ENCODE peak calls at places on chromosomes 12 and 14, in ten cellular contexts. F, W, R, S, Z, C, O, A, T and U are unnamed samples.

GRCh38 chr12:104951759-104952509 is 6.2 kb downstream of the SLC41A2 start:
- DNase-seq in F (no peak), W (no peak), R (peak; percentile 60), S (no peak), Z (no peak), C (no peak), O (no peak), A (no peak), T (no peak), U (no peak)

GRCh38 chr14:102659797-102660196 is 67.3 kb downstream of the RCOR1 start:
- DNase-seq in F (no peak), W (no peak), R (peak; percentile 66), S (no peak), Z (no peak), C (no peak), O (no peak), A (no peak), T (no peak), U (no peak)

GRCh38 chr12:123801573-123802178 is 39.6 kb downstream of the DNAH10 start:
- DNase-seq in F (no peak), W (no peak), R (peak; percentile 49), S (peak; percentile 6), Z (no peak), C (no peak), O (no peak), A (no peak), T (no peak), U (no peak)

GRCh38 chr12:1911598-1912575 is 6.6 kb downstream of the CACNA2D4 start:
- DNase-seq in F (peak; percentile 31), W (no peak), R (no peak), S (no peak), Z (no peak), C (no peak), O (no peak), A (no peak), T (peak; percentile 89), U (no peak)

GRCh38 chr14:59707778-59708635 is 131.4 kb upstream of the CCDC175 start:
- DNase-seq in F (no peak), W (no peak), R (no peak), S (peak; percentile 97), Z (no peak), C (no peak), O (no peak), A (no peak), T (no peak), U (peak; percentile 76)

GRCh38 chr12:119230804-119231203 is 52.1 kb downstream of the HSPB8 start:
- DNase-seq in F (no peak), W (no peak), R (no peak), S (no peak), Z (no peak), C (no peak), O (no peak), A (no peak), T (no peak), U (no peak)

GRCh38 chr14:28656704-28657255 is 109.8 kb upstream of the FOXG1 start:
- DNase-seq in F (no peak), W (peak; percentile 79), R (no peak), S (no peak), Z (no peak), C (no peak), O (no peak), A (no peak), T (no peak), U (no peak)

GRCh38 chr12:123050913-123051312 is 70.4 kb downstream of the ARL6IP4 start:
- DNase-seq in F (no peak), W (no peak), R (no peak), S (no peak), Z (no peak), C (no peak), O (no peak), A (no peak), T (no peak), U (no peak)

GRCh38 chr12:113955109-113955970 is 10.8 kb downstream of the RBM19 start:
- DNase-seq in F (no peak), W (no peak), R (peak; percentile 30), S (no peak), Z (no peak), C (no peak), O (no peak), A (no peak), T (no peak), U (no peak)

GRCh38 chr12:54993181-54993835 is 8.7 kb upstream of the TESPA1 start:
- DNase-seq in F (peak; percentile 37), W (peak; percentile 87), R (peak; percentile 64), S (peak; percentile 86), Z (no peak), C (no peak), O (peak; percentile 28), A (no peak), T (peak; percentile 82), U (peak; percentile 76)

GRCh38 chr14:71430321-71431168 is 501.7 kb upstream of the RGS6 start:
- DNase-seq in F (no peak), W (no peak), R (no peak), S (no peak), Z (no peak), C (no peak), O (no peak), A (no peak), T (no peak), U (no peak)

GRCh38 chr14:90720336-90720735 is 95.9 kb downstream of the TTC7B start:
- DNase-seq in F (no peak), W (no peak), R (no peak), S (no peak), Z (no peak), C (no peak), O (no peak), A (no peak), T (no peak), U (no peak)

GRCh38 chr14:44945264-44945663 is 16.5 kb downstream of the KLHL28 start:
- DNase-seq in F (no peak), W (no peak), R (peak; percentile 72), S (no peak), Z (peak; percentile 33), C (no peak), O (no peak), A (no peak), T (no peak), U (no peak)

GRCh38 chr14:98368214-98368613 is 903.8 kb downstream of the BCL11B start:
- DNase-seq in F (no peak), W (no peak), R (no peak), S (no peak), Z (no peak), C (no peak), O (no peak), A (no peak), T (peak; percentile 91), U (no peak)

GRCh38 chr12:96327346-96327745 is 72.9 kb downstream of the CDK17 start:
- DNase-seq in F (no peak), W (no peak), R (no peak), S (no peak), Z (no peak), C (no peak), O (no peak), A (no peak), T (no peak), U (no peak)

GRCh38 chr14:91417134-91417982 is at the start of gene CCDC88C:
- DNase-seq in F (peak; percentile 66), W (peak; percentile 54), R (no peak), S (peak; percentile 83), Z (no peak), C (peak; percentile 75), O (peak; percentile 72), A (no peak), T (no peak), U (peak; percentile 80)

GRCh38 chr12:52207895-52208294 is 16.1 kb upstream of the KRT80 start:
- DNase-seq in F (peak; percentile 49), W (no peak), R (peak; percentile 54), S (peak; percentile 32), Z (no peak), C (peak; percentile 78), O (no peak), A (no peak), T (no peak), U (peak; percentile 39)

GRCh38 chr14:99564256-99564902 is 39.6 kb downstream of the CCDC85C start:
- DNase-seq in F (peak; percentile 92), W (peak; percentile 47), R (peak; percentile 84), S (peak; percentile 79), Z (no peak), C (peak; percentile 70), O (no peak), A (no peak), T (no peak), U (peak; percentile 61)

GRCh38 chr12:77888611-77889010 is 57.9 kb downstream of the NAV3 start:
- DNase-seq in F (no peak), W (no peak), R (peak; percentile 15), S (no peak), Z (no peak), C (no peak), O (no peak), A (no peak), T (no peak), U (no peak)

GRCh38 chr12:122917508-122918227 is 21.7 kb upstream of the VPS37B start:
- DNase-seq in F (no peak), W (no peak), R (peak; percentile 93), S (no peak), Z (peak; percentile 35), C (peak; percentile 71), O (no peak), A (no peak), T (no peak), U (no peak)

GRCh38 chr14:101230161-101230850 is 326.8 kb upstream of the RTL1 start:
- DNase-seq in F (no peak), W (no peak), R (peak; percentile 51), S (no peak), Z (no peak), C (no peak), O (no peak), A (no peak), T (no peak), U (no peak)

GRCh38 chr12:115354007-115354452 is 670.1 kb upstream of the TBX3 start:
- DNase-seq in F (no peak), W (no peak), R (peak; percentile 98), S (no peak), Z (peak; percentile 91), C (peak; percentile 32), O (no peak), A (no peak), T (no peak), U (no peak)

GRCh38 chr14:29738950-29739349 is 188.7 kb downstream of the PRKD1 start:
- DNase-seq in F (no peak), W (no peak), R (no peak), S (no peak), Z (no peak), C (no peak), O (no peak), A (no peak), T (no peak), U (no peak)

GRCh38 chr14:93903342-93904184 is 23.6 kb upstream of the FAM181A start:
- DNase-seq in F (no peak), W (no peak), R (no peak), S (peak; percentile 53), Z (no peak), C (no peak), O (no peak), A (no peak), T (no peak), U (no peak)

GRCh38 chr12:121142171-121142950 is 9.7 kb downstream of the P2RX7 start:
- DNase-seq in F (no peak), W (no peak), R (no peak), S (no peak), Z (no peak), C (no peak), O (no peak), A (no peak), T (no peak), U (no peak)

GRCh38 chr12:6761849-6762248 is 4.3 kb upstream of the PTMS start:
- DNase-seq in F (no peak), W (no peak), R (no peak), S (no peak), Z (no peak), C (no peak), O (no peak), A (no peak), T (no peak), U (no peak)